ENCODE peak calls at places on chromosomes 3 and 15, in eight cellular contexts. A is A549; H is GM23338; J is endothelial cell of umbilical vein; Q is left ventricle myocardium inferior; R is effector memory CD4-positive, alpha-beta T cell; N is right cardiac atrium; I is uterus. G is an unnamed sample.

GRCh38 chr3:65952842-65953241 is 85.9 kb downstream of the MAGI1 start:
- DNase-seq in J (no peak), A (no peak), H (no peak), N (no peak), R (no peak), Q (no peak), I (no peak), G (no peak)

GRCh38 chr3:44342191-44342790 is 3.7 kb downstream of the TCAIM start:
- DNase-seq in Q (no peak), R (no peak), A (no peak), N (no peak), H (no peak), J (peak; percentile 44), I (no peak), G (no peak)

GRCh38 chr15:71296032-71296686 is 180.9 kb downstream of the THSD4 start:
- DNase-seq in J (peak; percentile 75), N (no peak), R (no peak), H (no peak), Q (no peak), A (peak; percentile 94), I (no peak), G (peak; percentile 84)

GRCh38 chr3:108073712-108074431 is 17.0 kb downstream of the CD47 start:
- DNase-seq in Q (no peak), J (no peak), N (no peak), H (no peak), I (no peak), R (no peak), A (no peak), G (no peak)

GRCh38 chr3:157502916-157503620 is at the start of gene VEPH1:
- DNase-seq in Q (no peak), R (no peak), J (no peak), A (peak; percentile 9), H (peak; percentile 43), N (no peak), I (no peak), G (no peak)

GRCh38 chr3:114128231-114128630 is 50.6 kb downstream of the DRD3 start:
- DNase-seq in N (no peak), I (no peak), A (no peak), H (no peak), Q (no peak), J (peak; percentile 44), R (no peak), G (no peak)

GRCh38 chr3:101377209-101377608 is 56.8 kb upstream of the IMPG2 start:
- DNase-seq in A (no peak), R (no peak), I (no peak), N (no peak), H (no peak), Q (no peak), J (peak; percentile 1), G (no peak)

GRCh38 chr15:34494084-34494399 is 56.4 kb upstream of the GOLGA8A start:
- DNase-seq in A (no peak), Q (no peak), J (no peak), R (no peak), I (no peak), N (no peak), H (no peak), G (no peak)

GRCh38 chr15:69758810-69759410 is 306.3 kb downstream of the RPLP1 start:
- DNase-seq in I (no peak), H (no peak), J (peak; percentile 27), A (no peak), N (no peak), R (peak; percentile 82), Q (peak; percentile 23), G (no peak)

GRCh38 chr3:71565326-71565725 is 18.2 kb downstream of the FOXP1 start:
- DNase-seq in A (no peak), I (no peak), R (no peak), J (no peak), Q (no peak), H (no peak), N (no peak), G (no peak)

GRCh38 chr3:161914703-161915102 is 418.1 kb downstream of the OTOL1 start:
- DNase-seq in Q (peak; percentile 22), R (no peak), H (peak; percentile 71), J (no peak), N (peak; percentile 54), A (peak; percentile 42), I (peak; percentile 35), G (no peak)

GRCh38 chr3:86793786-86794185 is 197.2 kb downstream of the VGLL3 start:
- DNase-seq in N (no peak), R (no peak), Q (no peak), I (no peak), H (peak; percentile 21), J (no peak), A (peak; percentile 75), G (no peak)

GRCh38 chr15:91302588-91303439 is 202.8 kb downstream of the SV2B start:
- DNase-seq in H (peak; percentile 92), I (no peak), N (no peak), J (peak; percentile 46), A (peak; percentile 71), Q (no peak), R (no peak), G (no peak)

GRCh38 chr15:52263563-52263962 is 32.0 kb downstream of the MYO5C start:
- DNase-seq in I (no peak), A (no peak), N (no peak), H (no peak), R (no peak), J (no peak), Q (no peak), G (no peak)

GRCh38 chr3:108437439-108437838 is 73.0 kb downstream of the MYH15 start:
- DNase-seq in N (no peak), Q (no peak), R (no peak), A (no peak), H (no peak), I (no peak), J (no peak), G (no peak)

GRCh38 chr3:97793415-97794019 is 28.3 kb upstream of the CRYBG3 start:
- DNase-seq in A (peak; percentile 60), Q (no peak), R (no peak), J (peak; percentile 65), N (no peak), H (peak; percentile 73), I (no peak), G (no peak)

GRCh38 chr3:156382458-156383346 is 172.2 kb downstream of the SSR3 start:
- DNase-seq in N (no peak), R (no peak), Q (no peak), I (no peak), A (peak; percentile 47), J (peak; percentile 49), H (peak; percentile 77), G (no peak)

GRCh38 chr15:89492934-89493631 is 3.3 kb downstream of the RHCG start:
- DNase-seq in J (no peak), Q (no peak), H (no peak), I (no peak), N (no peak), R (no peak), A (no peak), G (peak; percentile 64)

GRCh38 chr15:77568014-77568959 is 64.4 kb downstream of the LINGO1 start:
- DNase-seq in J (no peak), N (peak; percentile 29), Q (no peak), R (no peak), I (no peak), H (no peak), A (no peak), G (no peak)
- H3K27ac ChIP-seq in J (no peak overlapping the region), N (no peak overlapping the region), Q (peak overlapping the region; percentile 50), R (no peak overlapping the region), I (peak overlapping the region; percentile 68), H (no peak overlapping the region), A (no peak overlapping the region), G (no peak overlapping the region)

GRCh38 chr3:116059421-116060096 is 385.7 kb downstream of the LSAMP start:
- DNase-seq in Q (no peak), N (no peak), R (no peak), A (peak; percentile 60), H (peak; percentile 52), I (no peak), J (no peak), G (peak; percentile 91)
- H3K27ac ChIP-seq in Q (no peak overlapping the region), N (no peak overlapping the region), R (no peak overlapping the region), A (peak overlapping the region; percentile 33), H (no peak overlapping the region), I (no peak overlapping the region), J (no peak overlapping the region), G (peak overlapping the region; percentile 87)

DNA sequence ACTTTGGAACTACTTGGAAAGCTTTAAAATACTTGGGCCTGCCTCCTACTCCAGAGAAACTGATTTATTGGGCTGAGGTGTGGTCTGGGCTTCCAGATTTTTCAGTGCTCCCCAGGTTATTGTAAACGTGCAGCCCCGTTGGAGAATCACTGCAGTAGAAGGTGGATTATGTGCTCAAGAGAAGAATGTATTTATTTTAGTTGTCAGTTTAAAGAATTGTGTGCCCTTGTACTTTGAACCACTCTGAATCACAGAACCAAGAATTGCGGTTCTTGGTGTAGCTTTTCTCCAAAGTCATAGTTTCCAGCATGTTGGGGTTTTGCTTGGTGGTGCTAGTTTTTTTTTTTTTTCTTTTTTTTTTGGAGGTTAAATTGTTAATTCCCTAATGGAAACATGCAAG is 1.6 kb downstream of the TATDN2 start:
- DNase-seq in I (no peak), A (no peak), R (no peak), J (no peak), N (no peak), Q (no peak), H (no peak), G (no peak)
- H3K27ac ChIP-seq in I (peak overlapping the region; percentile 94), A (peak overlapping the region; percentile 95), R (peak overlapping the region; percentile 81), J (no peak overlapping the region), N (no peak overlapping the region), Q (peak overlapping the region; percentile 91), H (no peak overlapping the region), G (no peak overlapping the region)

GRCh38 chr3:194522579-194523046 is 35.8 kb upstream of the ATP13A3 start:
- DNase-seq in A (peak; percentile 15), N (no peak), Q (no peak), J (peak; percentile 50), I (no peak), R (no peak), H (no peak), G (no peak)

GRCh38 chr3:194526164-194526563 is 39.4 kb upstream of the ATP13A3 start:
- DNase-seq in H (no peak), R (no peak), A (no peak), I (no peak), Q (no peak), N (no peak), J (no peak), G (no peak)

GRCh38 chr3:194518652-194519051 is 31.9 kb upstream of the ATP13A3 start:
- DNase-seq in I (no peak), N (no peak), H (no peak), R (no peak), J (no peak), A (no peak), Q (no peak), G (no peak)

GRCh38 chr3:194517333-194517732 is 30.5 kb upstream of the ATP13A3 start:
- DNase-seq in I (no peak), A (no peak), H (no peak), N (no peak), R (no peak), Q (no peak), J (no peak), G (no peak)

GRCh38 chr3:194521514-194522260 is 34.9 kb upstream of the ATP13A3 start:
- DNase-seq in N (no peak), J (peak; percentile 69), R (no peak), A (no peak), Q (no peak), H (no peak), I (no peak), G (no peak)
- H3K27ac ChIP-seq in N (no peak overlapping the region), J (peak overlapping the region; percentile 60), R (no peak overlapping the region), A (peak overlapping the region; percentile 81), Q (no peak overlapping the region), H (no peak overlapping the region), I (no peak overlapping the region), G (peak overlapping the region; percentile 90)